ENCODE peak calls at places on chromosomes 4 and X, in eight cellular contexts. One of them, this sample, is unnamed.

GRCh38 chr4:125484912-125485311 is 170.2 kb downstream of the FAT4 start:
- DNase-seq in A549: no peak
- DNase-seq in substantia nigra: no peak
- DNase-seq in PC-3: no peak
- DNase-seq in AG04450: no peak
- DNase-seq in fibroblast of lung: no peak
- DNase-seq in psoas muscle: no peak
- DNase-seq in GM23248: no peak
- DNase-seq in this sample: no peak

GRCh38 chr4:119490335-119490734 is 138.3 kb downstream of the PDE5A start:
- DNase-seq in A549: peak; percentile 21
- DNase-seq in substantia nigra: no peak
- DNase-seq in PC-3: peak; percentile 32
- DNase-seq in AG04450: no peak
- DNase-seq in fibroblast of lung: peak; percentile 66
- DNase-seq in psoas muscle: no peak
- DNase-seq in GM23248: peak; percentile 26
- DNase-seq in this sample: no peak

GRCh38 chrX:55818673-55819375 is 101.3 kb downstream of the RRAGB start:
- DNase-seq in A549: no peak
- DNase-seq in substantia nigra: no peak
- DNase-seq in PC-3: no peak
- DNase-seq in AG04450: no peak
- DNase-seq in fibroblast of lung: no peak
- DNase-seq in psoas muscle: no peak
- DNase-seq in GM23248: no peak
- DNase-seq in this sample: no peak

GRCh38 chrX:15874672-15875071 is 20.1 kb upstream of the AP1S2 start:
- DNase-seq in A549: no peak
- DNase-seq in substantia nigra: no peak
- DNase-seq in PC-3: no peak
- DNase-seq in AG04450: no peak
- DNase-seq in fibroblast of lung: no peak
- DNase-seq in psoas muscle: no peak
- DNase-seq in GM23248: no peak
- DNase-seq in this sample: no peak

GRCh38 chr4:48322063-48322462 is 19.3 kb upstream of the SLAIN2 start:
- DNase-seq in A549: no peak
- DNase-seq in substantia nigra: no peak
- DNase-seq in PC-3: no peak
- DNase-seq in AG04450: no peak
- DNase-seq in fibroblast of lung: no peak
- DNase-seq in psoas muscle: no peak
- DNase-seq in GM23248: no peak
- DNase-seq in this sample: no peak

GRCh38 chrX:100883654-100884053 is 9.5 kb upstream of the NOX1 start:
- DNase-seq in A549: peak; percentile 40
- DNase-seq in substantia nigra: no peak
- DNase-seq in PC-3: no peak
- DNase-seq in AG04450: no peak
- DNase-seq in fibroblast of lung: no peak
- DNase-seq in psoas muscle: no peak
- DNase-seq in GM23248: no peak
- DNase-seq in this sample: no peak

GRCh38 chr4:90824266-90825167 is 697.3 kb downstream of the CCSER1 start:
- DNase-seq in A549: no peak
- DNase-seq in substantia nigra: no peak
- DNase-seq in PC-3: no peak
- DNase-seq in AG04450: no peak
- DNase-seq in fibroblast of lung: no peak
- DNase-seq in psoas muscle: no peak
- DNase-seq in GM23248: no peak
- DNase-seq in this sample: no peak

GRCh38 chrX:107599371-107599970 is 28.8 kb upstream of the PRPS1 start:
- DNase-seq in A549: no peak
- DNase-seq in substantia nigra: no peak
- DNase-seq in PC-3: no peak
- DNase-seq in AG04450: no peak
- DNase-seq in fibroblast of lung: peak; percentile 25
- DNase-seq in psoas muscle: no peak
- DNase-seq in GM23248: no peak
- DNase-seq in this sample: no peak

GRCh38 chr4:54400802-54401201 is 171.7 kb downstream of the PDGFRA start:
- DNase-seq in A549: peak; percentile 3
- DNase-seq in substantia nigra: no peak
- DNase-seq in PC-3: peak; percentile 84
- DNase-seq in AG04450: peak; percentile 20
- DNase-seq in fibroblast of lung: peak; percentile 71
- DNase-seq in psoas muscle: no peak
- DNase-seq in GM23248: peak; percentile 92
- DNase-seq in this sample: no peak

GRCh38 chr4:70768301-70768948 is 46.7 kb downstream of the RUFY3 start:
- DNase-seq in A549: no peak
- DNase-seq in substantia nigra: no peak
- DNase-seq in PC-3: no peak
- DNase-seq in AG04450: no peak
- DNase-seq in fibroblast of lung: no peak
- DNase-seq in psoas muscle: no peak
- DNase-seq in GM23248: peak; percentile 28
- DNase-seq in this sample: no peak

DNA sequence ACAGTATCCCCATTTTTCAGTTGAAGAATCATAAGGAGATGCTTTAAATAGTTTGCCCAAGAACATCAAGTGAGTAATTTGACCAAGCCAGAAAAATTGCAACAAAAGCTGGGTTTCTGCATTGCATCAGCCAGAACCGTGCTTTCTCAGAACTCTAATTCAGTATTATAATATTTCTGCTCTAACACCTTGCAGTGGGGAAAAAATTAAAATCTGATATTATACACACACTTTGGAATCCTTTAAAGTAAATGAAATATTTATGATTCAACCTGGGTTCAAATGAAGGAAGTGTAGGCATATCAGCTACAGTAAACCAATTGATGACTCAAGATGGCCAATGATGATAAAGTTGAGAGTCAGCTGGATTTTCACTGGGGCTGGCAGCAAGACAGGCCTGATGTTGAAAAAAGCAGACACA is 387.6 kb upstream of the ZFP42 start:
- DNase-seq in A549: no peak
- DNase-seq in substantia nigra: no peak
- DNase-seq in PC-3: peak; percentile 59
- DNase-seq in AG04450: peak; percentile 73
- DNase-seq in fibroblast of lung: peak; percentile 77
- DNase-seq in psoas muscle: no peak
- DNase-seq in GM23248: peak; percentile 71
- DNase-seq in this sample: no peak
- H3K27ac ChIP-seq in A549: peak overlapping the region; percentile 42
- H3K27ac ChIP-seq in substantia nigra: no peak overlapping the region
- H3K27ac ChIP-seq in PC-3: no peak overlapping the region
- H3K27ac ChIP-seq in AG04450: no peak overlapping the region
- H3K27ac ChIP-seq in fibroblast of lung: no peak overlapping the region
- H3K27ac ChIP-seq in psoas muscle: no peak overlapping the region
- H3K27ac ChIP-seq in GM23248: peak overlapping the region; percentile 59
- H3K27ac ChIP-seq in this sample: no peak overlapping the region

DNA sequence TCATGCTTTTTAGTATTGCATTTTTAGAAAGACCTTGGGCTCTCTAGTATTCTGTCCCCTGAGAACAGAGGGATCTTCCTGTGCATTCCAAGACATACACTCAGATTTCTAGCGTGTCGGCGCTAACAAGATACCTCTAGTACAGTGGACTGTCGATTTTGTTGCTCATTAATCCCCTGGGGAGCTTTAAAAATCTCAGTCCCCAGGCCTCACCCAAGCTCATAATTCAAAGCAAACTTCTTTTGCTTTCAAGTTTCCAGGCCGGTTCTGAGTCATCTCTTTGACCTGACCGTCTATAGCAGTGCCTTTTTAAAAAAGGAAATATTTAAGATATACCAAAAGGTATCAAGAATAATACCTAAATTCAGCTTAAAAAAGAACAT is 137.0 kb downstream of the AMMECR1 start:
- DNase-seq in A549: peak; percentile 57
- DNase-seq in substantia nigra: no peak
- DNase-seq in PC-3: peak; percentile 65
- DNase-seq in AG04450: no peak
- DNase-seq in fibroblast of lung: peak; percentile 22
- DNase-seq in psoas muscle: no peak
- DNase-seq in GM23248: peak; percentile 83
- DNase-seq in this sample: no peak
- H3K27ac ChIP-seq in A549: peak overlapping the region; percentile 89
- H3K27ac ChIP-seq in substantia nigra: no peak overlapping the region
- H3K27ac ChIP-seq in PC-3: peak overlapping the region; percentile 98
- H3K27ac ChIP-seq in AG04450: peak overlapping the region; percentile 31
- H3K27ac ChIP-seq in fibroblast of lung: peak overlapping the region; percentile 43
- H3K27ac ChIP-seq in psoas muscle: no peak overlapping the region
- H3K27ac ChIP-seq in GM23248: peak overlapping the region; percentile 92
- H3K27ac ChIP-seq in this sample: peak overlapping the region; percentile 46

DNA sequence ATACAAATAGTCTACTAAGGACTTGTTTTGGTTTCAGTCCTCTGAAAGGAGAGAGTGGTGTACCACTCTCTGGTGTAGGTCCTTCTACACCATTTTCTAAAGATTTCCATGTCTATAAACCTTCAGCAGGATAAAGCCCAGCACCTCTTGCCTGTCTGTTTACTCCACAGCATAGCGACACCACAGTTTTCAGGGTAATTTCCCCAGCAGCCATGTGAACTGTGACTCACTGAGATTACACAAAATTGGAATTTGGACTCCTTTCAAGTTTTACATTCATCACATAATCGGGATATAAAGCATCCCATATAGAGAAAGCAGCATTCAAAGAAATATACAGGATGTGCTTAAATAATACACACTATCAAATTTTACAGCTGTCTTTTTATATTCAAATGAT is 229.6 kb downstream of the PRDM5 start:
- DNase-seq in A549: peak; percentile 66
- DNase-seq in substantia nigra: no peak
- DNase-seq in PC-3: peak; percentile 82
- DNase-seq in AG04450: peak; percentile 66
- DNase-seq in fibroblast of lung: peak; percentile 92
- DNase-seq in psoas muscle: no peak
- DNase-seq in GM23248: peak; percentile 91
- DNase-seq in this sample: no peak
- H3K27ac ChIP-seq in A549: no peak overlapping the region
- H3K27ac ChIP-seq in substantia nigra: no peak overlapping the region
- H3K27ac ChIP-seq in PC-3: no peak overlapping the region
- H3K27ac ChIP-seq in AG04450: no peak overlapping the region
- H3K27ac ChIP-seq in fibroblast of lung: no peak overlapping the region
- H3K27ac ChIP-seq in psoas muscle: no peak overlapping the region
- H3K27ac ChIP-seq in GM23248: peak overlapping the region; percentile 64
- H3K27ac ChIP-seq in this sample: no peak overlapping the region

GRCh38 chr4:110156442-110156841 is 42.0 kb downstream of the ELOVL6 start:
- DNase-seq in A549: no peak
- DNase-seq in substantia nigra: no peak
- DNase-seq in PC-3: no peak
- DNase-seq in AG04450: no peak
- DNase-seq in fibroblast of lung: no peak
- DNase-seq in psoas muscle: no peak
- DNase-seq in GM23248: no peak
- DNase-seq in this sample: no peak
- H3K27ac ChIP-seq in A549: no peak overlapping the region
- H3K27ac ChIP-seq in substantia nigra: no peak overlapping the region
- H3K27ac ChIP-seq in PC-3: no peak overlapping the region
- H3K27ac ChIP-seq in AG04450: no peak overlapping the region
- H3K27ac ChIP-seq in fibroblast of lung: no peak overlapping the region
- H3K27ac ChIP-seq in psoas muscle: no peak overlapping the region
- H3K27ac ChIP-seq in GM23248: no peak overlapping the region
- H3K27ac ChIP-seq in this sample: no peak overlapping the region

DNA sequence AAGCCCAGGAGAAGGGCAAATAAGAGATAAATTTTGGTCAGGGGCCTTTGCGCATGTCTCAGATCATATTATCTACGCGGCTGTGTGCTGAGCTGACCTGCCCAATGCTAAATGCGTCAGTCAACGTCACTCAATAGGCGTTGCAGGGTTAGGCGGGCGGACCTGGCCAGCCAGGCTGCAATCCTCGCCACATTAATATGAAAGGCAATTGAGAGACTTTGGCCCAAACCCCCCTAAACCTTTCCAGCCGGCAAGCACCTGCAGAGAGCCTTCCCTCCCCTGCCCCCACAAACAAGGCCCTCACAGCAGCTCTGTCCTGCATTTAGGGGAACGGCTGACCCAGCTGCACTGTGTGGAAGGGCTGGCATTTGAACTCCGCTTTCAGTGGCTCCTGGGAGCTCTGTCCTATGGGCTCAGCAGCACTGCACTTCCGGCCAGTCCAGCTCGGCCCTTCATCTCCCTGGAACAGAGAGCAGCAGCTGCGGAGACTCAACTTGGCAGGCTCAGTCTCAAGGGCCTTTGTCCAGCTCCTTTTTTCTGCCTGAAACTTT is 133.5 kb downstream of the AFAP1 start:
- DNase-seq in A549: peak; percentile 92
- DNase-seq in substantia nigra: peak; percentile 52
- DNase-seq in PC-3: no peak
- DNase-seq in AG04450: no peak
- DNase-seq in fibroblast of lung: peak; percentile 93
- DNase-seq in psoas muscle: peak; percentile 74
- DNase-seq in GM23248: no peak
- DNase-seq in this sample: no peak
- H3K27ac ChIP-seq in A549: peak overlapping the region; percentile 99
- H3K27ac ChIP-seq in substantia nigra: peak overlapping the region; percentile 67
- H3K27ac ChIP-seq in PC-3: peak overlapping the region; percentile 47
- H3K27ac ChIP-seq in AG04450: peak overlapping the region; percentile 92
- H3K27ac ChIP-seq in fibroblast of lung: peak overlapping the region; percentile 68
- H3K27ac ChIP-seq in psoas muscle: peak overlapping the region; percentile 80
- H3K27ac ChIP-seq in GM23248: no peak overlapping the region
- H3K27ac ChIP-seq in this sample: peak overlapping the region; percentile 84

GRCh38 chrX:54794004-54794403 is 4.1 kb downstream of the ITIH6 start:
- DNase-seq in A549: no peak
- DNase-seq in substantia nigra: no peak
- DNase-seq in PC-3: no peak
- DNase-seq in AG04450: no peak
- DNase-seq in fibroblast of lung: no peak
- DNase-seq in psoas muscle: no peak
- DNase-seq in GM23248: no peak
- DNase-seq in this sample: no peak

GRCh38 chrX:54794795-54795194 is 3.3 kb downstream of the ITIH6 start:
- DNase-seq in A549: no peak
- DNase-seq in substantia nigra: no peak
- DNase-seq in PC-3: no peak
- DNase-seq in AG04450: no peak
- DNase-seq in fibroblast of lung: no peak
- DNase-seq in psoas muscle: no peak
- DNase-seq in GM23248: no peak
- DNase-seq in this sample: no peak

GRCh38 chrX:54798137-54798536 is at the start of gene ITIH6:
- DNase-seq in A549: no peak
- DNase-seq in substantia nigra: no peak
- DNase-seq in PC-3: no peak
- DNase-seq in AG04450: no peak
- DNase-seq in fibroblast of lung: no peak
- DNase-seq in psoas muscle: no peak
- DNase-seq in GM23248: no peak
- DNase-seq in this sample: no peak

DNA sequence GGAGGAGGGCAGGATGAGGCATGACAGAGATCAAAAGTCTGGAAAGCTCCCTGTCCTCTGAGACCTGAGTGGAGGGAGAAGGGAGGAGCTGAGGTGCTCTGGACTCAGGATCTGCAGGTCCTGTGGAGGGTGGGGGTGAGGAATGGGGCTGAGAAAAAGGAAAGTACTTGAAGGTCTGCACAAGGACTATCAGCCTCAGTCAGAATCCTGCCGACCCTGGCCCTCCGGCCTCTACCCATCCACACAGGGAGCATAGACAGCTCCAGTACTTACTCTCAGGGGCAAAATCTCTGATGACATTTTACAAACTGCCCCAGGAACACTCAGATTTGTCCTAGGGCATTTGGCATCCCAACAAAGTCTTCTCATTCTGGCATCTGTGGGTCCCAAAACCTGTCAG is 991 bp upstream of the ITIH6 start:
- DNase-seq in A549: no peak
- DNase-seq in substantia nigra: no peak
- DNase-seq in PC-3: no peak
- DNase-seq in AG04450: no peak
- DNase-seq in fibroblast of lung: no peak
- DNase-seq in psoas muscle: no peak
- DNase-seq in GM23248: no peak
- DNase-seq in this sample: no peak
- H3K27ac ChIP-seq in A549: no peak overlapping the region
- H3K27ac ChIP-seq in substantia nigra: no peak overlapping the region
- H3K27ac ChIP-seq in PC-3: no peak overlapping the region
- H3K27ac ChIP-seq in AG04450: no peak overlapping the region
- H3K27ac ChIP-seq in fibroblast of lung: no peak overlapping the region
- H3K27ac ChIP-seq in psoas muscle: no peak overlapping the region
- H3K27ac ChIP-seq in GM23248: no peak overlapping the region
- H3K27ac ChIP-seq in this sample: no peak overlapping the region